ENCODE peak calls at places on chromosomes 13 and 19, in six cellular contexts. One of them, this sample, is unnamed.

GRCh38 chr19:50341091-50341564 is 12.0 kb upstream of the KCNC3 start:
- DNase-seq in neuronal stem cell: no peak
- DNase-seq in IMR-90: no peak
- DNase-seq in trophoblast cell: no peak
- DNase-seq in H1: no peak
- DNase-seq in H9: no peak
- DNase-seq in this sample: no peak

GRCh38 chr19:29587518-29587986 is 18.5 kb upstream of the POP4 start:
- DNase-seq in H9: no peak
- DNase-seq in H1: no peak
- DNase-seq in neuronal stem cell: no peak
- DNase-seq in IMR-90: peak; percentile 38
- DNase-seq in trophoblast cell: no peak
- DNase-seq in this sample: peak; percentile 11

GRCh38 chr13:80131204-80131603 is 209.7 kb downstream of the SPRY2 start:
- DNase-seq in IMR-90: peak; percentile 46
- DNase-seq in H9: peak; percentile 38
- DNase-seq in neuronal stem cell: no peak
- DNase-seq in H1: no peak
- DNase-seq in trophoblast cell: peak; percentile 1
- DNase-seq in this sample: peak; percentile 80

GRCh38 chr19:51654783-51655182 is 8.2 kb upstream of the SIGLEC14 start:
- DNase-seq in IMR-90: no peak
- DNase-seq in H9: no peak
- DNase-seq in neuronal stem cell: no peak
- DNase-seq in trophoblast cell: no peak
- DNase-seq in H1: no peak
- DNase-seq in this sample: no peak

GRCh38 chr13:24385902-24386301 is 76.5 kb downstream of the C1QTNF9 start:
- DNase-seq in neuronal stem cell: no peak
- DNase-seq in IMR-90: no peak
- DNase-seq in H1: no peak
- DNase-seq in trophoblast cell: no peak
- DNase-seq in H9: no peak
- DNase-seq in this sample: no peak

GRCh38 chr19:13207237-13208130 is 57.3 kb downstream of the IER2 start:
- DNase-seq in H1: no peak
- DNase-seq in trophoblast cell: no peak
- DNase-seq in H9: peak; percentile 59
- DNase-seq in neuronal stem cell: no peak
- DNase-seq in IMR-90: no peak
- DNase-seq in this sample: no peak

GRCh38 chr13:99257291-99257690 is 888 bp downstream of the GPR18 start:
- DNase-seq in neuronal stem cell: no peak
- DNase-seq in H1: no peak
- DNase-seq in trophoblast cell: no peak
- DNase-seq in H9: no peak
- DNase-seq in IMR-90: no peak
- DNase-seq in this sample: no peak

GRCh38 chr13:83794627-83795026 is 87.6 kb downstream of the SLITRK1 start:
- DNase-seq in neuronal stem cell: no peak
- DNase-seq in H9: no peak
- DNase-seq in H1: no peak
- DNase-seq in IMR-90: no peak
- DNase-seq in trophoblast cell: no peak
- DNase-seq in this sample: no peak

GRCh38 chr19:45079911-45080469 is 930 bp downstream of the GEMIN7 start:
- DNase-seq in neuronal stem cell: no peak
- DNase-seq in IMR-90: no peak
- DNase-seq in H9: peak; percentile 62
- DNase-seq in trophoblast cell: peak; percentile 34
- DNase-seq in H1: no peak
- DNase-seq in this sample: no peak

GRCh38 chr19:18558202-18558555 is 509 bp downstream of the KXD1 start:
- DNase-seq in trophoblast cell: peak; percentile 21
- DNase-seq in IMR-90: no peak
- DNase-seq in H1: no peak
- DNase-seq in neuronal stem cell: no peak
- DNase-seq in H9: no peak
- DNase-seq in this sample: no peak

GRCh38 chr13:30253830-30254229 is 53.5 kb downstream of the KATNAL1 start:
- DNase-seq in H9: no peak
- DNase-seq in neuronal stem cell: no peak
- DNase-seq in H1: no peak
- DNase-seq in IMR-90: no peak
- DNase-seq in trophoblast cell: no peak
- DNase-seq in this sample: no peak

GRCh38 chr19:56191115-56191514 is 6.5 kb downstream of the ZSCAN5B start:
- DNase-seq in H1: no peak
- DNase-seq in IMR-90: no peak
- DNase-seq in trophoblast cell: no peak
- DNase-seq in H9: no peak
- DNase-seq in neuronal stem cell: no peak
- DNase-seq in this sample: no peak

GRCh38 chr13:66958611-66959010 is 271.5 kb downstream of the PCDH9 start:
- DNase-seq in trophoblast cell: no peak
- DNase-seq in IMR-90: no peak
- DNase-seq in neuronal stem cell: no peak
- DNase-seq in H1: no peak
- DNase-seq in H9: no peak
- DNase-seq in this sample: no peak

GRCh38 chr19:1284979-1285736 is 515 bp upstream of the EFNA2 start:
- DNase-seq in neuronal stem cell: no peak
- DNase-seq in H1: no peak
- DNase-seq in trophoblast cell: no peak
- DNase-seq in H9: no peak
- DNase-seq in IMR-90: no peak
- DNase-seq in this sample: no peak

GRCh38 chr19:8321760-8322637 is 703 bp downstream of the RPS28 start:
- DNase-seq in neuronal stem cell: no peak
- DNase-seq in IMR-90: no peak
- DNase-seq in H9: no peak
- DNase-seq in trophoblast cell: peak; percentile 32
- DNase-seq in H1: no peak
- DNase-seq in this sample: peak; percentile 18

GRCh38 chr13:48580185-48580803 is 47.4 kb upstream of the RCBTB2 start:
- DNase-seq in H1: no peak
- DNase-seq in neuronal stem cell: peak; percentile 52
- DNase-seq in IMR-90: peak; percentile 56
- DNase-seq in H9: no peak
- DNase-seq in trophoblast cell: peak; percentile 94
- DNase-seq in this sample: peak; percentile 64

GRCh38 chr19:23203841-23204344 is 46.3 kb downstream of the ZNF724 start:
- DNase-seq in H1: peak; percentile 9
- DNase-seq in H9: peak; percentile 32
- DNase-seq in neuronal stem cell: no peak
- DNase-seq in trophoblast cell: no peak
- DNase-seq in IMR-90: no peak
- DNase-seq in this sample: no peak

GRCh38 chr13:66225071-66225470 is 1005.1 kb downstream of the PCDH9 start:
- DNase-seq in H9: peak; percentile 67
- DNase-seq in H1: no peak
- DNase-seq in neuronal stem cell: no peak
- DNase-seq in IMR-90: no peak
- DNase-seq in trophoblast cell: no peak
- DNase-seq in this sample: no peak

GRCh38 chr13:25990801-25991200 is 61.0 kb downstream of the SHISA2 start:
- DNase-seq in neuronal stem cell: no peak
- DNase-seq in IMR-90: no peak
- DNase-seq in H9: no peak
- DNase-seq in H1: peak; percentile 23
- DNase-seq in trophoblast cell: peak; percentile 86
- DNase-seq in this sample: peak; percentile 26

GRCh38 chr13:78137404-78138142 is 218.9 kb upstream of the EDNRB start:
- DNase-seq in H9: peak; percentile 66
- DNase-seq in neuronal stem cell: peak; percentile 65
- DNase-seq in trophoblast cell: peak; percentile 90
- DNase-seq in H1: peak; percentile 33
- DNase-seq in IMR-90: peak; percentile 72
- DNase-seq in this sample: peak; percentile 80

GRCh38 chr13:75363371-75363770 is 118.6 kb downstream of the TBC1D4 start:
- DNase-seq in trophoblast cell: no peak
- DNase-seq in H9: no peak
- DNase-seq in neuronal stem cell: no peak
- DNase-seq in IMR-90: no peak
- DNase-seq in H1: no peak
- DNase-seq in this sample: no peak

GRCh38 chr19:42219812-42220750 is at the start of gene ZNF526:
- DNase-seq in IMR-90: peak; percentile 97
- DNase-seq in trophoblast cell: peak; percentile 100
- DNase-seq in H1: peak; percentile 97
- DNase-seq in H9: peak; percentile 99
- DNase-seq in neuronal stem cell: peak; percentile 99
- DNase-seq in this sample: peak; percentile 98

GRCh38 chr19:42217522-42218442 is at the start of gene DEDD2:
- DNase-seq in neuronal stem cell: peak; percentile 96
- DNase-seq in IMR-90: peak; percentile 99
- DNase-seq in trophoblast cell: peak; percentile 100
- DNase-seq in H1: peak; percentile 95
- DNase-seq in H9: peak; percentile 97
- DNase-seq in this sample: peak; percentile 98

GRCh38 chr19:42224940-42225717 is 5.0 kb downstream of the ZNF526 start:
- DNase-seq in trophoblast cell: no peak
- DNase-seq in neuronal stem cell: no peak
- DNase-seq in IMR-90: no peak
- DNase-seq in H1: no peak
- DNase-seq in H9: no peak
- DNase-seq in this sample: no peak

GRCh38 chr19:42216653-42217521 is 590 bp downstream of the DEDD2 start:
- DNase-seq in H1: no peak
- DNase-seq in trophoblast cell: peak; percentile 87
- DNase-seq in H9: peak; percentile 63
- DNase-seq in IMR-90: peak; percentile 16
- DNase-seq in neuronal stem cell: peak; percentile 72
- DNase-seq in this sample: peak; percentile 58

GRCh38 chr19:42220751-42221097 is 612 bp downstream of the ZNF526 start:
- DNase-seq in IMR-90: no peak
- DNase-seq in H9: no peak
- DNase-seq in trophoblast cell: no peak
- DNase-seq in H1: no peak
- DNase-seq in neuronal stem cell: no peak
- DNase-seq in this sample: no peak
- H3K4me2 ChIP-seq in IMR-90: peak overlapping the region; percentile 75
- H3K4me2 ChIP-seq in H9: peak overlapping the region; percentile 72
- H3K4me2 ChIP-seq in trophoblast cell: peak overlapping the region; percentile 98
- H3K4me2 ChIP-seq in H1: peak overlapping the region; percentile 72
- H3K4me2 ChIP-seq in neuronal stem cell: peak overlapping the region; percentile 81
- H3K4me2 ChIP-seq in this sample: peak overlapping the region; percentile 59

DNA sequence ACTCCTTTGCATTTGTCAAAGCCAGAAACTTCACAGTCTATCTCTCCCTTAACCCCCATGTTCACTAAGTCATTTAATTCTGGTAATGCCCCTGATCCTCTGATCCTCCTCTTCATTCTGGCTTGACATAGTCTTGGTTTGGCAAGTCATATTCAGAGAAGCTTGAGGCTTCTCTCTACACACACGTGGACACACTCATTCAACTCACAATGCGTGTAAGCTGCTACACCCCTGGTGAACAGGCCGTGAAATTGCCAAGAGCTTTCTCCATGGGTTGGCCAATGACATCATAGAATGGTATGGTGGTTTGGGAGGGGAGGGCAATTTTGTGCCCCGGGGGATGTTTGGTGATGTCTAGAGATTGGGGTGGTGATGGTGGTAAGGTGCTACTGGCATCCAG is 47.9 kb upstream of the FLT1 start:
- DNase-seq in H1: no peak
- DNase-seq in H9: no peak
- DNase-seq in IMR-90: no peak
- DNase-seq in neuronal stem cell: no peak
- DNase-seq in trophoblast cell: peak; percentile 50
- DNase-seq in this sample: no peak
- H2AK5ac ChIP-seq in H1: no peak overlapping the region
- H2AK5ac ChIP-seq in H9: no peak overlapping the region
- H2AK5ac ChIP-seq in IMR-90: no peak overlapping the region
- H2AK5ac ChIP-seq in neuronal stem cell: no peak overlapping the region
- H2AK5ac ChIP-seq in trophoblast cell: no peak overlapping the region
- H2AK5ac ChIP-seq in this sample: no peak overlapping the region

DNA sequence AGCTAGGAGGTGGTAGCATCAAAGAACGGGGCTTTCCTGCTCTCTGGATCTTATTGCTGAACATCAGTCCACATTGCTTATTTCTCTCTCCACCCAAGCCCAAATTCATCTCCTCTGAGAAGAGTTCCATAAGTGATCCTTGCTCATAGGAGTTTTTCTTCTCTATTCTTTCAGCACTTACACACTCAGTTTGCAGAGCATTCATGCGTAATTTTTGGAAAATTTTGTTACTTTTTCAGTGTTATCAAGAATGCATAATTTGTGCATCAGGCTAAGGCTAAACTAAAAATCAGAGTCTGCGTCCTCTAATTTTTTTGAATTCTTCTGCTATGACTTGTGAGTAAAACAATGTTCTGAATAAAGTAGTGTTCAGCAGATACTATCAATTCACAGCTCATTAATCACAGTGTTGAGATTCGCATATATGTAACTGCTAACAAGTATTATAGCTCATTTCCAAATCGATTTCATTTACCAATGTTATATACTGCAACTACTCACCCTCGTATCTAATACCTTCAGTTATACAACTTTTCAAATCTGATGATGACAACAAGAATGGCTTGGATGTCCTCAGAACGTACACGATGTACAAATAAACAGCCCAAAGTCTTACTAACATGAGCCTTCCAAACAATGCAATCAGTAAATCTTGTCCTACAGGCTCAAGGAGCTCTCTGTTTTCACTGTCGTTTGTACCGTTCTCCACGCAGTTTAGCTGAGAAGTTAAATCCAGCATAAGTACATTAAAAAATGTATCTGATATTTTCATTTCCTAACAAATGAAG is 36.3 kb upstream of the STARD13 start:
- DNase-seq in trophoblast cell: peak; percentile 63
- DNase-seq in H1: no peak
- DNase-seq in IMR-90: peak; percentile 21
- DNase-seq in neuronal stem cell: no peak
- DNase-seq in H9: no peak
- DNase-seq in this sample: peak; percentile 26
- H4K91ac ChIP-seq in trophoblast cell: no peak overlapping the region
- H4K91ac ChIP-seq in H1: no peak overlapping the region
- H4K91ac ChIP-seq in IMR-90: peak overlapping the region; percentile 88
- H4K91ac ChIP-seq in neuronal stem cell: no peak overlapping the region
- H4K91ac ChIP-seq in H9: no peak overlapping the region
- H4K91ac ChIP-seq in this sample: no peak overlapping the region

DNA sequence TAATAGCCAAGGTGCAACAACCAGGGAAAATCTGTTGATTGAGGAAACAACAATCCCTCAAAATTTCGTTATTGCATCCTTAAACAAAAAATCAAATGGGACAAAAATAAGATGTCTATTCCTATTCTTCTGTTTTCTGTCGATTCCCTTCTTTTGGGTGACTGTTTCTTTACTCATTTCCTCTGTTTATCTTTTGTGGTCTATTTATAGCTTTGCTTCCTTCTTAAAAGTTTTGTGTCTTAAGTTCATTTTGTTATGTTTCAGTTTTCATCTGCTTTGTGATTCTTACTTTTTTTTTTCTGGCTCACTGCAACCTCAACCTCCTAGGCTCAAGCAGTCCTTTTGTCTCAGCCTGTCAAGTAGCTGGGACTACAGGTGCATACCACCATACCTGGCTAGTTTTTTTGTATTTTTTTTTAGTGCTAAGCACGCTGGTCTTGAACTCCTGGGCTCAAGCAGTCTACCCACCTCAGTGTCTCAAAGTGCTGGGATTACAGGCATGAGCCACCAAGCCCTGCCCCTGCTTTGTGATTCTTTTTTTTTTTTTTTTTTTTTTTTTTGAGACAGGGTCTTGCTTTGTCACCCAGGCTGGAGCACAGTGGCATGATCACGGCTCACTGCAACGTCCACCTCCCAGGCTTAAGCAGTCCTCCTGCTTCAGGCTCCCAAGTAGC is 10.4 kb downstream of the ZNF146 start:
- DNase-seq in H9: no peak
- DNase-seq in neuronal stem cell: no peak
- DNase-seq in IMR-90: peak; percentile 80
- DNase-seq in H1: no peak
- DNase-seq in trophoblast cell: no peak
- DNase-seq in this sample: peak; percentile 85
- H3K4me2 ChIP-seq in H9: no peak overlapping the region
- H3K4me2 ChIP-seq in neuronal stem cell: no peak overlapping the region
- H3K4me2 ChIP-seq in IMR-90: peak overlapping the region; percentile 77
- H3K4me2 ChIP-seq in H1: no peak overlapping the region
- H3K4me2 ChIP-seq in trophoblast cell: no peak overlapping the region
- H3K4me2 ChIP-seq in this sample: peak overlapping the region; percentile 37

This sample was measured in mesenchymal stem cell.